ENCODE peak calls at places on chromosomes 3 and 15, in six cellular contexts. C is activated CD4-positive, alpha-beta memory T cell treated with anti-CD3 and anti-CD28 coated beads for 36 hours; Q is posterior vena cava; X is NCI-H1105; F is NCI-H345; E is putamen. B is an unnamed sample.

GRCh38 chr15:70605606-70606410 is 157.6 kb downstream of the UACA start:
- DNase-seq in C (no peak), Q (peak), X (peak), F (no peak), E (peak), B (no peak)

GRCh38 chr3:46715507-46716175 is 2.0 kb downstream of the PRSS50 start:
- DNase-seq in C (peak), Q (peak), X (no peak), F (no peak), E (no peak), B (no peak)

GRCh38 chr3:74426571-74426970 is 187.9 kb downstream of the CNTN3 start:
- DNase-seq in C (no peak), Q (no peak), X (no peak), F (no peak), E (no peak), B (no peak)

GRCh38 chr15:77634266-77634962 is 1.7 kb upstream of the LINGO1 start:
- DNase-seq in C (peak), Q (no peak), X (no peak), F (peak), E (no peak), B (peak)

GRCh38 chr3:25657293-25657692 is 7.4 kb downstream of the TOP2B start:
- DNase-seq in C (no peak), Q (no peak), X (no peak), F (no peak), E (no peak), B (no peak)

GRCh38 chr15:35557544-35557943 is 11.6 kb upstream of the DPH6 start:
- DNase-seq in C (no peak), Q (no peak), X (no peak), F (no peak), E (no peak), B (no peak)

GRCh38 chr15:83174891-83175290 is 32.7 kb downstream of the HDGFL3 start:
- DNase-seq in C (no peak), Q (no peak), X (no peak), F (no peak), E (no peak), B (no peak)

GRCh38 chr15:77354064-77354463 is 65.8 kb downstream of the PEAK1 start:
- DNase-seq in C (no peak), Q (no peak), X (no peak), F (no peak), E (no peak), B (no peak)

GRCh38 chr3:28334552-28334951 is 14.0 kb upstream of the ZCWPW2 start:
- DNase-seq in C (no peak), Q (no peak), X (no peak), F (no peak), E (no peak), B (no peak)

GRCh38 chr3:186315581-186316354 is 46.3 kb downstream of the DGKG start:
- DNase-seq in C (no peak), Q (no peak), X (no peak), F (no peak), E (no peak), B (no peak)

GRCh38 chr3:21158801-21159564 is 592.0 kb downstream of the ZNF385D start:
- DNase-seq in C (no peak), Q (no peak), X (no peak), F (no peak), E (no peak), B (no peak)

GRCh38 chr3:5197470-5198312 is 10.2 kb downstream of the EDEM1 start:
- DNase-seq in C (peak), Q (no peak), X (no peak), F (no peak), E (no peak), B (no peak)

GRCh38 chr15:52788099-52788986 is 1.8 kb downstream of the ONECUT1 start:
- DNase-seq in C (no peak), Q (no peak), X (no peak), F (no peak), E (no peak), B (no peak)

GRCh38 chr3:197487911-197488391 is 67.8 kb downstream of the BDH1 start:
- DNase-seq in C (no peak), Q (no peak), X (no peak), F (no peak), E (no peak), B (peak)

GRCh38 chr15:46525984-46526725 is 891.3 kb downstream of the SQOR start:
- DNase-seq in C (no peak), Q (no peak), X (no peak), F (no peak), E (no peak), B (no peak)

GRCh38 chr3:122123885-122124284 is 59.6 kb upstream of the CASR start:
- DNase-seq in C (peak), Q (no peak), X (no peak), F (no peak), E (no peak), B (no peak)

GRCh38 chr3:118793176-118793575 is 241.5 kb downstream of the IGSF11 start:
- DNase-seq in C (no peak), Q (no peak), X (no peak), F (no peak), E (no peak), B (no peak)

B was measured in DMS153.